ENCODE peak calls at places on chromosomes 5 and 9, in four cellular contexts. I, P, M and S are unnamed samples.

GRCh38 chr5:110477923-110478322 is 248.5 kb downstream of the TMEM232 start:
- DNase-seq in I (no peak), P (no peak), M (no peak), S (no peak)

GRCh38 chr9:116525611-116526010 is 161.5 kb upstream of the TRIM32 start:
- DNase-seq in I (no peak), P (no peak), M (no peak), S (no peak)

GRCh38 chr5:93620487-93621339 is 37.7 kb downstream of the NR2F1 start:
- DNase-seq in I (no peak), P (peak; percentile 62), M (no peak), S (peak; percentile 87)

GRCh38 chr9:21465859-21466518 is 16.1 kb downstream of the IFNE start:
- DNase-seq in I (no peak), P (no peak), M (no peak), S (peak; percentile 66)

GRCh38 chr5:43041131-43041668 is 1.1 kb upstream of the ANXA2R start:
- DNase-seq in I (no peak), P (no peak), M (peak; percentile 58), S (no peak)

GRCh38 chr5:93022770-93023169 is 558.2 kb downstream of the NR2F1-AS1 start:
- DNase-seq in I (no peak), P (no peak), M (no peak), S (no peak)

GRCh38 chr9:37994639-37995347 is 74.2 kb downstream of the SHB start:
- DNase-seq in I (no peak), P (no peak), M (no peak), S (peak; percentile 66)

GRCh38 chr9:87122947-87123685 is 175.8 kb upstream of the GAS1 start:
- DNase-seq in I (no peak), P (no peak), M (peak; percentile 81), S (no peak)

GRCh38 chr9:111980398-111980797 is 83.8 kb downstream of the UGCG start:
- DNase-seq in I (no peak), P (no peak), M (no peak), S (no peak)

GRCh38 chr5:6423327-6424109 is 25.1 kb upstream of the UBE2QL1 start:
- DNase-seq in I (no peak), P (no peak), M (no peak), S (no peak)

GRCh38 chr5:43007911-43008368 is 32.2 kb downstream of the ANXA2R start:
- DNase-seq in I (no peak), P (peak; percentile 82), M (no peak), S (peak; percentile 69)

GRCh38 chr9:32360983-32361673 is 23.3 kb upstream of the ACO1 start:
- DNase-seq in I (no peak), P (no peak), M (no peak), S (no peak)

GRCh38 chr9:136081113-136081825 is 13.8 kb downstream of the NACC2 start:
- DNase-seq in I (no peak), P (no peak), M (no peak), S (no peak)

GRCh38 chr5:43515678-43516048 is 715 bp upstream of the C5orf34 start:
- DNase-seq in I (no peak), P (no peak), M (no peak), S (no peak)

GRCh38 chr9:13429271-13429670 is 149.8 kb upstream of the MPDZ start:
- DNase-seq in I (no peak), P (no peak), M (no peak), S (no peak)

GRCh38 chr9:18829858-18830257 is 203.2 kb downstream of the SAXO1 start:
- DNase-seq in I (no peak), P (no peak), M (no peak), S (no peak)

GRCh38 chr5:90849939-90850338 is 291.3 kb downstream of the ADGRV1 start:
- DNase-seq in I (no peak), P (no peak), M (no peak), S (no peak)

GRCh38 chr5:134019636-134020035 is 14.9 kb upstream of the VDAC1 start:
- DNase-seq in I (no peak), P (no peak), M (no peak), S (no peak)

GRCh38 chr9:126483468-126484056 is 130.2 kb upstream of the LMX1B start:
- DNase-seq in I (no peak), P (no peak), M (no peak), S (no peak)

GRCh38 chr9:127720031-127720864 is 4.4 kb downstream of the TTC16 start:
- DNase-seq in I (no peak), P (no peak), M (no peak), S (no peak)

GRCh38 chr5:30765227-30765626 is 428.3 kb upstream of the CDH6 start:
- DNase-seq in I (no peak), P (no peak), M (no peak), S (no peak)

GRCh38 chr5:32538031-32538547 is 47.3 kb upstream of the SUB1 start:
- DNase-seq in I (no peak), P (peak; percentile 75), M (no peak), S (peak; percentile 59)

GRCh38 chr5:135821061-135821781 is 13.2 kb upstream of the SLC25A48 start:
- DNase-seq in I (no peak), P (no peak), M (no peak), S (no peak)

GRCh38 chr9:107000218-107000617 is 137.3 kb downstream of the ZNF462 start:
- DNase-seq in I (no peak), P (no peak), M (no peak), S (no peak)

GRCh38 chr9:104866186-104866585 is 61.8 kb downstream of the ABCA1 start:
- DNase-seq in I (no peak), P (no peak), M (no peak), S (no peak)

GRCh38 chr5:437281-437771 is 5.7 kb upstream of the EXOC3 start:
- DNase-seq in I (no peak), P (no peak), M (no peak), S (no peak)

GRCh38 chr5:43078956-43079355 is 38.8 kb upstream of the ANXA2R start:
- DNase-seq in I (no peak), P (no peak), M (peak; percentile 57), S (no peak)

GRCh38 chr9:99118782-99119466 is 14.0 kb downstream of the TGFBR1 start:
- DNase-seq in I (no peak), P (peak; percentile 65), M (no peak), S (peak; percentile 51)

GRCh38 chr9:92664394-92665152 is 5.4 kb downstream of the IPPK start:
- DNase-seq in I (no peak), P (no peak), M (no peak), S (peak; percentile 44)

GRCh38 chr5:1027631-1028441 is 19.2 kb downstream of the NKD2 start:
- DNase-seq in I (no peak), P (no peak), M (no peak), S (no peak)

GRCh38 chr9:80177949-80178480 is 606.2 kb downstream of the TLE4 start:
- DNase-seq in I (no peak), P (no peak), M (no peak), S (no peak)

GRCh38 chr9:7324031-7324654 is 475.4 kb downstream of the DMAC1 start:
- DNase-seq in I (no peak), P (no peak), M (peak; percentile 11), S (no peak)

GRCh38 chr5:73272351-73272750 is 99.4 kb downstream of the TMEM174 start:
- DNase-seq in I (no peak), P (no peak), M (no peak), S (no peak)

GRCh38 chr5:141753971-141754713 is 72.1 kb upstream of the ARAP3 start:
- DNase-seq in I (no peak), P (no peak), M (no peak), S (peak; percentile 57)

GRCh38 chr9:78954286-78954685 is 617.5 kb upstream of the TLE4 start:
- DNase-seq in I (no peak), P (no peak), M (no peak), S (no peak)

GRCh38 chr5:180118391-180118791 is 46.8 kb upstream of the RNF130 start:
- DNase-seq in I (no peak), P (no peak), M (no peak), S (no peak)

GRCh38 chr9:123607987-123608565 is 252.1 kb downstream of the CRB2 start:
- DNase-seq in I (no peak), P (peak; percentile 73), M (no peak), S (peak; percentile 75)